ENCODE peak calls at places on chromosomes 13 and 19, in four cellular contexts. One of them, this sample, is unnamed.

GRCh38 chr19:13652810-13653590 is 111.3 kb upstream of the MRI1 start:
- DNase-seq in GDM1: peak
- DNase-seq in epithelial cell of esophagus: no peak
- DNase-seq in neuronal stem cell: no peak
- DNase-seq in this sample: no peak

GRCh38 chr13:111209613-111210012 is 94.5 kb downstream of the ARHGEF7 start:
- DNase-seq in GDM1: no peak
- DNase-seq in epithelial cell of esophagus: no peak
- DNase-seq in neuronal stem cell: no peak
- DNase-seq in this sample: no peak

GRCh38 chr13:37365496-37365895 is 233.1 kb downstream of the POSTN start:
- DNase-seq in GDM1: no peak
- DNase-seq in epithelial cell of esophagus: no peak
- DNase-seq in neuronal stem cell: no peak
- DNase-seq in this sample: no peak

GRCh38 chr19:57302020-57302465 is 18.2 kb upstream of the ZNF543 start:
- DNase-seq in GDM1: no peak
- DNase-seq in epithelial cell of esophagus: peak
- DNase-seq in neuronal stem cell: no peak
- DNase-seq in this sample: no peak

GRCh38 chr19:38838208-38838985 is 6.8 kb upstream of the ECH1 start:
- DNase-seq in GDM1: no peak
- DNase-seq in epithelial cell of esophagus: peak
- DNase-seq in neuronal stem cell: no peak
- DNase-seq in this sample: no peak

GRCh38 chr13:37648604-37649003 is 50.0 kb upstream of the POSTN start:
- DNase-seq in GDM1: no peak
- DNase-seq in epithelial cell of esophagus: peak
- DNase-seq in neuronal stem cell: no peak
- DNase-seq in this sample: no peak

GRCh38 chr19:5206751-5207075 is 133.9 kb downstream of the PTPRS start:
- DNase-seq in GDM1: no peak
- DNase-seq in epithelial cell of esophagus: no peak
- DNase-seq in neuronal stem cell: no peak
- DNase-seq in this sample: no peak

GRCh38 chr13:48797127-48797526 is 143.4 kb downstream of the CYSLTR2 start:
- DNase-seq in GDM1: no peak
- DNase-seq in epithelial cell of esophagus: no peak
- DNase-seq in neuronal stem cell: no peak
- DNase-seq in this sample: no peak

GRCh38 chr19:748274-748598 is 2.7 kb upstream of the MISP start:
- DNase-seq in GDM1: no peak
- DNase-seq in epithelial cell of esophagus: no peak
- DNase-seq in neuronal stem cell: no peak
- DNase-seq in this sample: no peak

GRCh38 chr13:36766295-36766694 is 52.7 kb upstream of the RFXAP start:
- DNase-seq in GDM1: no peak
- DNase-seq in epithelial cell of esophagus: peak
- DNase-seq in neuronal stem cell: no peak
- DNase-seq in this sample: no peak

GRCh38 chr19:3348042-3348441 is 18.3 kb upstream of the NFIC start:
- DNase-seq in GDM1: no peak
- DNase-seq in epithelial cell of esophagus: no peak
- DNase-seq in neuronal stem cell: no peak
- DNase-seq in this sample: no peak

GRCh38 chr19:40523322-40524047 is 53.2 kb upstream of the SHKBP1 start:
- DNase-seq in GDM1: peak
- DNase-seq in epithelial cell of esophagus: peak
- DNase-seq in neuronal stem cell: peak
- DNase-seq in this sample: peak

GRCh38 chr19:5470264-5470671 is 15.1 kb downstream of the ZNRF4 start:
- DNase-seq in GDM1: no peak
- DNase-seq in epithelial cell of esophagus: peak
- DNase-seq in neuronal stem cell: no peak
- DNase-seq in this sample: no peak

GRCh38 chr13:21033224-21033855 is 28.0 kb downstream of the LATS2 start:
- DNase-seq in GDM1: no peak
- DNase-seq in epithelial cell of esophagus: no peak
- DNase-seq in neuronal stem cell: no peak
- DNase-seq in this sample: no peak

GRCh38 chr13:113151745-113152707 is 6.4 kb upstream of the PROZ start:
- DNase-seq in GDM1: no peak
- DNase-seq in epithelial cell of esophagus: no peak
- DNase-seq in neuronal stem cell: no peak
- DNase-seq in this sample: no peak

GRCh38 chr13:99224019-99224418 is 23.4 kb downstream of the UBAC2 start:
- DNase-seq in GDM1: no peak
- DNase-seq in epithelial cell of esophagus: no peak
- DNase-seq in neuronal stem cell: no peak
- DNase-seq in this sample: peak

GRCh38 chr19:8366121-8366581 is 2.2 kb downstream of the ANGPTL4 start:
- DNase-seq in GDM1: no peak
- DNase-seq in epithelial cell of esophagus: no peak
- DNase-seq in neuronal stem cell: no peak
- DNase-seq in this sample: no peak

GRCh38 chr19:4597278-4597974 is 37.9 kb upstream of the SEMA6B start:
- DNase-seq in GDM1: no peak
- DNase-seq in epithelial cell of esophagus: no peak
- DNase-seq in neuronal stem cell: no peak
- DNase-seq in this sample: no peak

GRCh38 chr13:42847891-42848663 is 66.7 kb downstream of the FAM216B start:
- DNase-seq in GDM1: no peak
- DNase-seq in epithelial cell of esophagus: no peak
- DNase-seq in neuronal stem cell: no peak
- DNase-seq in this sample: no peak

GRCh38 chr19:54905908-54906511 is at the start of gene NCR1:
- DNase-seq in GDM1: peak
- DNase-seq in epithelial cell of esophagus: no peak
- DNase-seq in neuronal stem cell: no peak
- DNase-seq in this sample: no peak

GRCh38 chr13:111288276-111288675 is 32.2 kb upstream of the TEX29 start:
- DNase-seq in GDM1: no peak
- DNase-seq in epithelial cell of esophagus: no peak
- DNase-seq in neuronal stem cell: no peak
- DNase-seq in this sample: no peak

GRCh38 chr19:46469541-46470185 is 1.7 kb downstream of the PNMA8A start:
- DNase-seq in GDM1: no peak
- DNase-seq in epithelial cell of esophagus: no peak
- DNase-seq in neuronal stem cell: no peak
- DNase-seq in this sample: no peak

GRCh38 chr13:36758345-36758744 is 60.7 kb upstream of the RFXAP start:
- DNase-seq in GDM1: no peak
- DNase-seq in epithelial cell of esophagus: no peak
- DNase-seq in neuronal stem cell: no peak
- DNase-seq in this sample: peak

GRCh38 chr19:15885167-15885566 is 12.7 kb downstream of the CYP4F2 start:
- DNase-seq in GDM1: no peak
- DNase-seq in epithelial cell of esophagus: no peak
- DNase-seq in neuronal stem cell: no peak
- DNase-seq in this sample: no peak

GRCh38 chr13:50081106-50081898 is 66.1 kb downstream of the KCNRG start:
- DNase-seq in GDM1: peak
- DNase-seq in epithelial cell of esophagus: peak
- DNase-seq in neuronal stem cell: no peak
- DNase-seq in this sample: no peak

GRCh38 chr13:21015284-21015683 is 46.1 kb downstream of the LATS2 start:
- DNase-seq in GDM1: no peak
- DNase-seq in epithelial cell of esophagus: no peak
- DNase-seq in neuronal stem cell: no peak
- DNase-seq in this sample: no peak

GRCh38 chr19:38952395-38953165 is 21.8 kb downstream of the MRPS12 start:
- DNase-seq in GDM1: peak
- DNase-seq in epithelial cell of esophagus: peak
- DNase-seq in neuronal stem cell: no peak
- DNase-seq in this sample: peak

GRCh38 chr13:112531263-112531794 is 56.6 kb downstream of the TUBGCP3 start:
- DNase-seq in GDM1: no peak
- DNase-seq in epithelial cell of esophagus: no peak
- DNase-seq in neuronal stem cell: no peak
- DNase-seq in this sample: peak

GRCh38 chr19:47075941-47076340 is 27.5 kb upstream of the TMEM160 start:
- DNase-seq in GDM1: no peak
- DNase-seq in epithelial cell of esophagus: no peak
- DNase-seq in neuronal stem cell: no peak
- DNase-seq in this sample: no peak

GRCh38 chr13:29227560-29227959 is 367.9 kb downstream of the SLC7A1 start:
- DNase-seq in GDM1: no peak
- DNase-seq in epithelial cell of esophagus: no peak
- DNase-seq in neuronal stem cell: no peak
- DNase-seq in this sample: no peak

This sample was measured in SK-N-DZ.